ENCODE peak calls at places on chromosomes 16 and 17, in five cellular contexts. One of them, this sample, is unnamed. For H3K27me3, the result is how much of the 10 kb centered on the place peaks cover.

GRCh38 chr16:3188925-3189825 is 1.2 kb downstream of the OR1F1 start:
- DNase-seq in SK-N-SH: peak
- DNase-seq in right lobe of liver: peak
- DNase-seq in left lung: no peak
- DNase-seq in left ventricle myocardium inferior: no peak
- DNase-seq in this sample: peak

GRCh38 chr17:1076982-1077302 is 80.0 kb downstream of the TIMM22 start:
- DNase-seq in left ventricle myocardium inferior: no peak
- DNase-seq in SK-N-SH: no peak
- DNase-seq in left lung: no peak
- DNase-seq in right lobe of liver: no peak
- DNase-seq in this sample: no peak

GRCh38 chr17:83083368-83084201 is 4.2 kb downstream of the METRNL start:
- DNase-seq in left ventricle myocardium inferior: no peak
- DNase-seq in right lobe of liver: no peak
- DNase-seq in SK-N-SH: peak
- DNase-seq in left lung: peak
- DNase-seq in this sample: no peak

GRCh38 chr16:87897563-87898505 is 28.5 kb upstream of the SLC7A5 start:
- DNase-seq in left ventricle myocardium inferior: no peak
- DNase-seq in SK-N-SH: no peak
- DNase-seq in left lung: no peak
- DNase-seq in right lobe of liver: no peak
- DNase-seq in this sample: no peak

GRCh38 chr17:9174779-9175574 is 153.7 kb downstream of the NTN1 start:
- DNase-seq in right lobe of liver: peak
- DNase-seq in left lung: peak
- DNase-seq in SK-N-SH: no peak
- DNase-seq in left ventricle myocardium inferior: peak
- DNase-seq in this sample: no peak

GRCh38 chr17:78798695-78799559 is 16.9 kb upstream of the CYTH1 start:
- DNase-seq in left lung: no peak
- DNase-seq in left ventricle myocardium inferior: no peak
- DNase-seq in SK-N-SH: peak
- DNase-seq in right lobe of liver: no peak
- DNase-seq in this sample: no peak

GRCh38 chr17:78038748-78039288 is 80.3 kb downstream of the TNRC6C start:
- DNase-seq in SK-N-SH: no peak
- DNase-seq in left ventricle myocardium inferior: no peak
- DNase-seq in right lobe of liver: no peak
- DNase-seq in left lung: no peak
- DNase-seq in this sample: no peak

GRCh38 chr17:59561042-59561441 is 4.4 kb upstream of the DHX40 start:
- DNase-seq in SK-N-SH: peak
- DNase-seq in left ventricle myocardium inferior: no peak
- DNase-seq in right lobe of liver: no peak
- DNase-seq in left lung: no peak
- DNase-seq in this sample: no peak

GRCh38 chr17:8534498-8535188 is 95.9 kb downstream of the MYH10 start:
- DNase-seq in left lung: no peak
- DNase-seq in right lobe of liver: peak
- DNase-seq in SK-N-SH: no peak
- DNase-seq in left ventricle myocardium inferior: no peak
- DNase-seq in this sample: no peak

GRCh38 chr17:64155090-64155630 is 25.2 kb upstream of the ERN1 start:
- DNase-seq in left lung: no peak
- DNase-seq in left ventricle myocardium inferior: no peak
- DNase-seq in right lobe of liver: no peak
- DNase-seq in SK-N-SH: no peak
- DNase-seq in this sample: no peak

GRCh38 chr17:17568772-17569195 is 22.7 kb downstream of the PEMT start:
- DNase-seq in SK-N-SH: peak
- DNase-seq in right lobe of liver: peak
- DNase-seq in left ventricle myocardium inferior: peak
- DNase-seq in left lung: peak
- DNase-seq in this sample: peak

GRCh38 chr17:50421308-50422031 is 4.5 kb upstream of the ACSF2 start:
- DNase-seq in SK-N-SH: no peak
- DNase-seq in left lung: no peak
- DNase-seq in left ventricle myocardium inferior: no peak
- DNase-seq in right lobe of liver: no peak
- DNase-seq in this sample: peak

GRCh38 chr17:27550974-27551505 is 79.9 kb upstream of the LGALS9 start:
- DNase-seq in left ventricle myocardium inferior: no peak
- DNase-seq in right lobe of liver: no peak
- DNase-seq in SK-N-SH: no peak
- DNase-seq in left lung: no peak
- DNase-seq in this sample: no peak

GRCh38 chr17:17561408-17562144 is 29.9 kb downstream of the PEMT start:
- DNase-seq in left ventricle myocardium inferior: peak
- DNase-seq in SK-N-SH: no peak
- DNase-seq in left lung: peak
- DNase-seq in right lobe of liver: peak
- DNase-seq in this sample: no peak

GRCh38 chr16:30997887-30998711 is 12.3 kb downstream of the STX1B start:
- DNase-seq in SK-N-SH: no peak
- DNase-seq in right lobe of liver: no peak
- DNase-seq in left ventricle myocardium inferior: no peak
- DNase-seq in left lung: no peak
- DNase-seq in this sample: no peak

GRCh38 chr16:81453091-81453728 is 8.6 kb downstream of the CMIP start:
- DNase-seq in SK-N-SH: no peak
- DNase-seq in left lung: no peak
- DNase-seq in left ventricle myocardium inferior: no peak
- DNase-seq in right lobe of liver: peak
- DNase-seq in this sample: no peak

GRCh38 chr17:80187090-80187489 is 17.3 kb downstream of the CARD14 start:
- DNase-seq in left lung: no peak
- DNase-seq in right lobe of liver: no peak
- DNase-seq in left ventricle myocardium inferior: no peak
- DNase-seq in SK-N-SH: no peak
- DNase-seq in this sample: no peak

GRCh38 chr17:1996243-1997145 is 28.6 kb downstream of the RTN4RL1 start:
- DNase-seq in SK-N-SH: peak
- DNase-seq in right lobe of liver: no peak
- DNase-seq in left ventricle myocardium inferior: peak
- DNase-seq in left lung: no peak
- DNase-seq in this sample: no peak

GRCh38 chr17:37648555-37648954 is 5.3 kb upstream of the DDX52 start:
- DNase-seq in SK-N-SH: no peak
- DNase-seq in left lung: no peak
- DNase-seq in right lobe of liver: no peak
- DNase-seq in left ventricle myocardium inferior: no peak
- DNase-seq in this sample: no peak

DNA sequence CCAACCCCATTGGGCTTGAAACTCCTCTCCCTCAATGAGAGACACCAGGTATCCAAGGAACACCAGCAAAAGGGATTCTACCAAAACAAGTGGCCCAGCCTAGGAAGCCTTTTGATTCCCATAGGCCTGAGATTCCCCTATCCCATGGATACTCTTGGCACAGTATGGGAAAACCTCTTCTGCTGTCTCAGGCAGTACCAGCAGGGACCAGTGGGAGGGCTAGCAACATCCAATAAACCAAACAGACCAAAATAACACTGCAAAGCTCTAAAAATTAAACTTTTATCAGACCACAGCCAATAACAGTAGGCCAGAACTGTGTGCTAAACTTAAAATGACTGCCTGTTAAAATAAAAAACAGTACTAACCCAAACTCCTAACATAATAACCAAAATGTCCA is 153.9 kb upstream of the CES5A start:
- DNase-seq in left lung: no peak
- DNase-seq in right lobe of liver: no peak
- DNase-seq in SK-N-SH: no peak
- DNase-seq in left ventricle myocardium inferior: no peak
- DNase-seq in this sample: no peak
- TF ChIP-seq CTCF in left lung: no peak
- TF ChIP-seq CTCF in right lobe of liver: no peak
- TF ChIP-seq CTCF in SK-N-SH: no peak
- TF ChIP-seq CTCF in left ventricle myocardium inferior: no peak
- TF ChIP-seq CTCF in this sample: no peak

GRCh38 chr17:60602871-60603270 is 2.9 kb downstream of the PPM1D start:
- DNase-seq in right lobe of liver: no peak
- DNase-seq in left ventricle myocardium inferior: no peak
- DNase-seq in left lung: no peak
- DNase-seq in SK-N-SH: no peak
- DNase-seq in this sample: no peak
- H3K4me3 ChIP-seq in right lobe of liver: no peak
- H3K4me3 ChIP-seq in left ventricle myocardium inferior: peak
- H3K4me3 ChIP-seq in left lung: peak
- H3K4me3 ChIP-seq in SK-N-SH: peak
- H3K4me3 ChIP-seq in this sample: peak

GRCh38 chr17:6675426-6675825 is 23.9 kb downstream of the C17orf100 start:
- DNase-seq in left lung: no peak
- DNase-seq in SK-N-SH: no peak
- DNase-seq in left ventricle myocardium inferior: no peak
- DNase-seq in right lobe of liver: no peak
- DNase-seq in this sample: no peak
- H3K27me3 ChIP-seq in left lung: under half
- H3K27me3 ChIP-seq in SK-N-SH: half or more
- H3K27me3 ChIP-seq in left ventricle myocardium inferior: half or more
- H3K27me3 ChIP-seq in right lobe of liver: under half
- H3K27me3 ChIP-seq in this sample: under half

DNA sequence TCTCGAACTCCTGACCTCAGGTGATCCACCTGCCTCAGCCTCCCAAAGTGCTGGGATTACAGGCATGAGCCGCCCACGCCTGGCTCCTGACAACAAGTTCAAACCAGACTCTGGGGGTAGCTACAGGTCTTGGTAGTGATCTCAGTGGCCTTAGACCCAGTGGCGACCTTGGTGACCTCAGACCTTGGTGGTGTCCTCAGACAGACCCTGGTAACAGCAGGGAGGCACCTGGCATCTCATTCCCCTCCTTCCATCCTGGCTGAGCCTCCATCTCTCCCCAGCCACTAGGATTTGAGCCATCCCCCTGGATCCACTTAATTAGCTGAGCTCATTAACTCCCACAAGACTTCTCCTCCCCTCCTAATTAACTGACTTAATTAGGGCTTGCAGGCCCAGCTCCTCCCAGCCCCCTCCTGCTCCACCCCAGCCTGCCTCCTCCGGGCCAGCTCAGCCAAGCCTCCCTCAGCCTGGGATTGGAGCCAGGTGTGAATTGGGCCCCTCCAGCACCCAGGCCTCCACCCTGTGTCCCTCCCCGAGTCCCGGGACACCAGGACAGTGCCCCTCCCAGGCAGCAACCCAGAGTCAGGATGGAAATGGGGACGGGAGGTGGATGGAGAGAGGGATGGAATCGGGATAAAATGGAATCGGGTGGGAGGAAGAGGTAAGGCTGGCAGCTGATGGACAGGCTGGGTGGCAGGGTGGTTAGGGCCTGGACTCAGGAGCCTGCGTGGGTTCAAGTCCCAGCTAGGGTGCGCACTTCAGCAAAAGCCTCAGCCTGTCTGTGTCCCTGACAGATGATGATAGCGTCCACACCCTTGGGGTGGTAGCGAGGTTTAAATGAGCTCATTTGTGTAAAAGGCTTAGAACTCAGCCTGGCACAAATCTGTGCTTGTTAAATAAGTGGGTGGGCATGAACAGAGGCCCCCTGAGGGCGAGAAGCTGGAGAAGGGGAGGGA is 11.2 kb upstream of the SBK1 start:
- DNase-seq in left lung: no peak
- DNase-seq in SK-N-SH: no peak
- DNase-seq in right lobe of liver: no peak
- DNase-seq in left ventricle myocardium inferior: no peak
- DNase-seq in this sample: no peak
- TF ChIP-seq CTCF in left lung: no peak
- TF ChIP-seq CTCF in SK-N-SH: no peak
- TF ChIP-seq CTCF in right lobe of liver: no peak
- TF ChIP-seq CTCF in left ventricle myocardium inferior: no peak
- TF ChIP-seq CTCF in this sample: peak

DNA sequence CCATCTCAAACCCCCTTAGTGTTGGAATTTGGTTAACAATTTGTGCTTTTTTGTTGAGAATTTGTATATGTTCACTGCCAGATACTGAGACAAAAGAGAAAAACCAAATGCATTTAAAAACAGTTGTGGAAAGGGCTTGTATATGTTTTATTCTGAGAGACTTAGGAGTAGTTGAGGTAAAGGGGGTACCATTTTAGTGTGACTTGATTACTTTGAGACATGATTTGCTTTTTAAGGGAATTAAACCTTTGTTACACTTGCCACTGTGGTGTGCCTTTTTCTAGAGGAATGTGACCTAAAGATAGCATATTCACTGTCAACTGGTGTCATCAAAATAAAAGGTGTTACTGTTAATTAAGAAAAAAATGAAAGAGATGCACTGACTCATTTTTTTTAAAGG is 4.5 kb downstream of the IGF2BP1 start:
- DNase-seq in left ventricle myocardium inferior: no peak
- DNase-seq in right lobe of liver: no peak
- DNase-seq in SK-N-SH: no peak
- DNase-seq in left lung: no peak
- DNase-seq in this sample: no peak
- H3K4me3 ChIP-seq in left ventricle myocardium inferior: no peak
- H3K4me3 ChIP-seq in right lobe of liver: no peak
- H3K4me3 ChIP-seq in SK-N-SH: no peak
- H3K4me3 ChIP-seq in left lung: no peak
- H3K4me3 ChIP-seq in this sample: no peak

DNA sequence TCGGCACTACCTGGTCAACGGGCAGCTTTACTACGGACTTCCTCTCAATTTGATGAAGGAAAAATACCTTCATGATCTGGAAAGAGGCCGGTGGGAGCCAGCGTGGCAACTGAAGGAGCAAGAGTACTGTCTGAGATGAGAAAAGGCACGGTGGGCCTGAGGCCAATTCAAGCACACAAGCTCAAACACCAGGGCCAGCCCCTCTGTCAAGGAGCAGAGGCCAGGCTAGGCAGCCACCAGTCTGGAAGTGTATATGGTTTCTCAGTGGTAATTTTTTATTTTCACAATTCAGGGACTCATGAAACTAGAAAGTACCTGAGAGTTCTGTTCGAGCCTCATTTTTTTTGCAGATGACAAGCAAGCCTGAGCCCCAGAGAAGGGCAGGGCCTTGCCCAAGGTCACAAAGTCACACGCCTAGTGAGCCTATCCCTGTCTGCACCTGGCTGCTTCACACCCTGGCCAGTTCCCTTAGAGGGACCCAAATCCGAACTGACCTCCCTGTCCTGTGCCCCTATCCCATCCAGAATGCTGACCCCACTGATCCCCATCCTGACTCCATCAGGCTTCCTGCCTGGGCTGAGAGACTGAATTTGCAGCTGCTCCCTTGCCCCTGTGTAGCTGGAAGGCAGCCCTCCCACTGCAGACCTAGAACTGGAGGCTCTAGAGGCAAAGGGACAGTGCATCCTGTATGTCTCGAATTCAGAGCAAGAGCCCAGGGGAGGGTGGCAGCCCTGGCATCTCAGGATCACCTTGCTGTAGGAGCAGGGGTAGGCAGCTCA is 4.8 kb upstream of the TBX2 start:
- DNase-seq in SK-N-SH: peak
- DNase-seq in left ventricle myocardium inferior: no peak
- DNase-seq in right lobe of liver: no peak
- DNase-seq in left lung: no peak
- DNase-seq in this sample: no peak
- H3K27me3 ChIP-seq in SK-N-SH: under half
- H3K27me3 ChIP-seq in left ventricle myocardium inferior: half or more
- H3K27me3 ChIP-seq in right lobe of liver: under half
- H3K27me3 ChIP-seq in left lung: half or more
- H3K27me3 ChIP-seq in this sample: under half